ENCODE peak calls at places on chromosomes 3 and 15, in five cellular contexts. One of them, this sample, is unnamed.

GRCh38 chr3:180947761-180948390 is 35.4 kb downstream of the FXR1 start:
- DNase-seq in CD4-positive, alpha-beta T cell: no peak
- DNase-seq in dorsolateral prefrontal cortex: no peak
- DNase-seq in colonic mucosa: no peak
- DNase-seq in right lobe of liver: no peak
- DNase-seq in this sample: peak; percentile 80

GRCh38 chr3:184289426-184289938 is 9.6 kb upstream of the PSMD2 start:
- DNase-seq in CD4-positive, alpha-beta T cell: peak; percentile 54
- DNase-seq in dorsolateral prefrontal cortex: peak; percentile 23
- DNase-seq in colonic mucosa: peak; percentile 52
- DNase-seq in right lobe of liver: peak; percentile 66
- DNase-seq in this sample: peak; percentile 93

GRCh38 chr15:57332326-57332725 is 44.0 kb upstream of the CGNL1 start:
- DNase-seq in CD4-positive, alpha-beta T cell: no peak
- DNase-seq in dorsolateral prefrontal cortex: no peak
- DNase-seq in colonic mucosa: no peak
- DNase-seq in right lobe of liver: no peak
- DNase-seq in this sample: no peak

GRCh38 chr15:100889359-100890058 is 9.9 kb downstream of the ALDH1A3 start:
- DNase-seq in CD4-positive, alpha-beta T cell: no peak
- DNase-seq in dorsolateral prefrontal cortex: no peak
- DNase-seq in colonic mucosa: no peak
- DNase-seq in right lobe of liver: no peak
- DNase-seq in this sample: no peak

GRCh38 chr3:60313382-60313781 is 937.9 kb downstream of the FHIT start:
- DNase-seq in CD4-positive, alpha-beta T cell: no peak
- DNase-seq in dorsolateral prefrontal cortex: no peak
- DNase-seq in colonic mucosa: no peak
- DNase-seq in right lobe of liver: no peak
- DNase-seq in this sample: no peak

GRCh38 chr15:52440414-52440813 is 88.3 kb downstream of the MYO5A start:
- DNase-seq in CD4-positive, alpha-beta T cell: no peak
- DNase-seq in dorsolateral prefrontal cortex: no peak
- DNase-seq in colonic mucosa: no peak
- DNase-seq in right lobe of liver: no peak
- DNase-seq in this sample: no peak

GRCh38 chr3:105997800-105998526 is 129.2 kb upstream of the CBLB start:
- DNase-seq in CD4-positive, alpha-beta T cell: no peak
- DNase-seq in dorsolateral prefrontal cortex: peak; percentile 21
- DNase-seq in colonic mucosa: no peak
- DNase-seq in right lobe of liver: no peak
- DNase-seq in this sample: no peak

GRCh38 chr15:43225201-43225949 is 4.6 kb upstream of the EPB42 start:
- DNase-seq in CD4-positive, alpha-beta T cell: peak; percentile 25
- DNase-seq in dorsolateral prefrontal cortex: peak; percentile 36
- DNase-seq in colonic mucosa: peak; percentile 32
- DNase-seq in right lobe of liver: no peak
- DNase-seq in this sample: peak; percentile 91

GRCh38 chr3:192481638-192482037 is 245.7 kb downstream of the FGF12 start:
- DNase-seq in CD4-positive, alpha-beta T cell: no peak
- DNase-seq in dorsolateral prefrontal cortex: no peak
- DNase-seq in colonic mucosa: no peak
- DNase-seq in right lobe of liver: no peak
- DNase-seq in this sample: no peak

GRCh38 chr15:75989045-75989444 is 23.2 kb downstream of the NRG4 start:
- DNase-seq in CD4-positive, alpha-beta T cell: no peak
- DNase-seq in dorsolateral prefrontal cortex: no peak
- DNase-seq in colonic mucosa: no peak
- DNase-seq in right lobe of liver: no peak
- DNase-seq in this sample: no peak

GRCh38 chr3:184760337-184761119 is 48.7 kb upstream of the MAGEF1 start:
- DNase-seq in CD4-positive, alpha-beta T cell: no peak
- DNase-seq in dorsolateral prefrontal cortex: no peak
- DNase-seq in colonic mucosa: no peak
- DNase-seq in right lobe of liver: no peak
- DNase-seq in this sample: no peak

GRCh38 chr3:56630966-56631365 is 52.1 kb downstream of the TASOR start:
- DNase-seq in CD4-positive, alpha-beta T cell: no peak
- DNase-seq in dorsolateral prefrontal cortex: no peak
- DNase-seq in colonic mucosa: no peak
- DNase-seq in right lobe of liver: no peak
- DNase-seq in this sample: no peak

GRCh38 chr15:40343512-40343911 is 2.8 kb upstream of the CCDC9B start:
- DNase-seq in CD4-positive, alpha-beta T cell: no peak
- DNase-seq in dorsolateral prefrontal cortex: no peak
- DNase-seq in colonic mucosa: no peak
- DNase-seq in right lobe of liver: no peak
- DNase-seq in this sample: no peak

GRCh38 chr3:29694783-29695182 is 413.9 kb downstream of the RBMS3 start:
- DNase-seq in CD4-positive, alpha-beta T cell: no peak
- DNase-seq in dorsolateral prefrontal cortex: no peak
- DNase-seq in colonic mucosa: no peak
- DNase-seq in right lobe of liver: no peak
- DNase-seq in this sample: no peak

GRCh38 chr3:158339638-158340037 is 229.7 kb downstream of the RSRC1 start:
- DNase-seq in CD4-positive, alpha-beta T cell: no peak
- DNase-seq in dorsolateral prefrontal cortex: no peak
- DNase-seq in colonic mucosa: no peak
- DNase-seq in right lobe of liver: no peak
- DNase-seq in this sample: no peak

GRCh38 chr3:193853511-193854219 is 260.7 kb downstream of the OPA1 start:
- DNase-seq in CD4-positive, alpha-beta T cell: no peak
- DNase-seq in dorsolateral prefrontal cortex: no peak
- DNase-seq in colonic mucosa: peak; percentile 54
- DNase-seq in right lobe of liver: no peak
- DNase-seq in this sample: no peak

GRCh38 chr3:112802338-112802737 is 44.3 kb downstream of the CD200R1L start:
- DNase-seq in CD4-positive, alpha-beta T cell: no peak
- DNase-seq in dorsolateral prefrontal cortex: no peak
- DNase-seq in colonic mucosa: no peak
- DNase-seq in right lobe of liver: no peak
- DNase-seq in this sample: no peak

GRCh38 chr3:113697192-113698090 is 999 bp upstream of the USF3 start:
- DNase-seq in CD4-positive, alpha-beta T cell: peak; percentile 26
- DNase-seq in dorsolateral prefrontal cortex: no peak
- DNase-seq in colonic mucosa: peak; percentile 60
- DNase-seq in right lobe of liver: peak; percentile 59
- DNase-seq in this sample: peak; percentile 56

GRCh38 chr3:128316456-128316855 is 150.2 kb downstream of the DNAJB8 start:
- DNase-seq in CD4-positive, alpha-beta T cell: peak; percentile 73
- DNase-seq in dorsolateral prefrontal cortex: no peak
- DNase-seq in colonic mucosa: peak; percentile 21
- DNase-seq in right lobe of liver: no peak
- DNase-seq in this sample: no peak

GRCh38 chr3:62332771-62333381 is 40.5 kb downstream of the FEZF2 start:
- DNase-seq in CD4-positive, alpha-beta T cell: no peak
- DNase-seq in dorsolateral prefrontal cortex: no peak
- DNase-seq in colonic mucosa: no peak
- DNase-seq in right lobe of liver: no peak
- DNase-seq in this sample: peak; percentile 68

GRCh38 chr3:36812240-36812639 is 47.9 kb upstream of the DCLK3 start:
- DNase-seq in CD4-positive, alpha-beta T cell: no peak
- DNase-seq in dorsolateral prefrontal cortex: no peak
- DNase-seq in colonic mucosa: no peak
- DNase-seq in right lobe of liver: no peak
- DNase-seq in this sample: no peak

DNA sequence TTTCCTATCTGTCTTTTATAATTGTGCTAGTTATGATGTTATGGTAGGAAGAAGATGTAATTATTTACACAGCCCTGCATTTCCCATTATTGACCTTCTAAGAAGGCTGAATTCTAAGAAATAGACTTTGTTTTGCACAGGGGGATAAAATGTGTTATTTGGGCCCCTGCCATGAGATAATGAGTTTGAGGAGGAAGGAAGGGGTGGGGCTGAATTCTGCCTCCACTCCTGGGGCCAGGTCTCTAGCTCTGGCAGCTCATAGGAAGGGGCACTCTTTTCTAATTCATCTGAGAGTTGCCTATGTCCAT is 69.2 kb upstream of the GOLGA8B start:
- DNase-seq in CD4-positive, alpha-beta T cell: no peak
- DNase-seq in dorsolateral prefrontal cortex: no peak
- DNase-seq in colonic mucosa: no peak
- DNase-seq in right lobe of liver: no peak
- DNase-seq in this sample: no peak
- H3K27me3 ChIP-seq in CD4-positive, alpha-beta T cell: no peaks in the 10 kb centered on the region
- H3K27me3 ChIP-seq in dorsolateral prefrontal cortex: peaks cover 8% of the 10 kb centered on the region
- H3K27me3 ChIP-seq in colonic mucosa: no peaks in the 10 kb centered on the region
- H3K27me3 ChIP-seq in right lobe of liver: no peaks in the 10 kb centered on the region
- H3K27me3 ChIP-seq in this sample: no peaks in the 10 kb centered on the region

DNA sequence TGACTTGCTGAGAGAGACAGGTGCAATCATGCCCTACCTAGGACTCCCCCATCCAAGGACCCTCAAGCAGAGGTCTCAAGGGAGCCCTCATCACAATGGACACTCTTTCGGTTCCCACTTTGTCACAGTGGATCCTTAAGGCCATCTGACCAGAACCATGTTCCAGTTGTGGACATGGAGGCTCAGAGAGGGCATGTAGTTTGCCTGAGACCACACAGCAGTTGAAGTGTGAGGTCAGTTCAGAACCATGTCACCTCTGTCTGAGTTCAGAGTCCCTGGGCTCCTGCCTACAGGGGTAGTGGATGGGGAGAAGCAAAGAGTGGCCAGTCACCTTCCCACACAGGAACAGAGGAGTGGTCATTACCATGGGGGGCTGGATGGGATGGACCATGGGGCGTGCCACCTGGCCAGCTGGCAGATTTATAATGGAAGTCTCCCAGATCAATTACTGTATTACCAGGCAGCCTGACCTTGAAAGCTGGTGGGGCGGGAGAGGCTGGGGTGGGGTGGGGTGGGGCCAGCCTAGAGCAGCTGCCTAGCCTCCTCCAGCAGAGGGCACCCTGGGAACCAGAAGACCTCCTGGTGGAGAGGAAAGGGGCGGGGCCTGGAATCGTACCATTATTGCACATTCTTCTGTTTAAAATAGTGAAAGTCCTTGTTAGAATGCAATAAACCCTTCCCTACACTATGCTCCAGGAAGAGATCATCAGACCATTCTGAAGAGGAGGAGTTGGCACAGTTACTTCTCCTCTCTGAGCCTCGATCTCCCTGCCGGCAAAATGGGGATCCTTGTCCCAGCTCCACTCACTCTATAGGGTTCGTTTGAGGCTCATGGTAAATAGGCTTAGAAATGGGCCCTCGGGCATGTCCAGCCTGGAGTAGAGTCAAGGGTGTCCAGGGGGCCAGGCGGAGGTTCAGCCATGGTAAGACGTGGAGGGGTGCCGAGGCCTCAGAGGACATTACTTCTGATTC is 26.9 kb upstream of the LINGO1 start:
- DNase-seq in CD4-positive, alpha-beta T cell: no peak
- DNase-seq in dorsolateral prefrontal cortex: peak; percentile 72
- DNase-seq in colonic mucosa: peak; percentile 88
- DNase-seq in right lobe of liver: no peak
- DNase-seq in this sample: peak; percentile 90
- H3K27me3 ChIP-seq in CD4-positive, alpha-beta T cell: peaks cover 6% of the 10 kb centered on the region
- H3K27me3 ChIP-seq in dorsolateral prefrontal cortex: no peaks in the 10 kb centered on the region
- H3K27me3 ChIP-seq in colonic mucosa: no peaks in the 10 kb centered on the region
- H3K27me3 ChIP-seq in right lobe of liver: no peaks in the 10 kb centered on the region
- H3K27me3 ChIP-seq in this sample: no peaks in the 10 kb centered on the region

GRCh38 chr15:74958320-74958907 is 1.8 kb upstream of the RPP25 start:
- DNase-seq in CD4-positive, alpha-beta T cell: no peak
- DNase-seq in dorsolateral prefrontal cortex: no peak
- DNase-seq in colonic mucosa: peak; percentile 87
- DNase-seq in right lobe of liver: peak; percentile 55
- DNase-seq in this sample: no peak

GRCh38 chr15:74957301-74958035 is 896 bp upstream of the RPP25 start:
- DNase-seq in CD4-positive, alpha-beta T cell: no peak
- DNase-seq in dorsolateral prefrontal cortex: no peak
- DNase-seq in colonic mucosa: peak; percentile 69
- DNase-seq in right lobe of liver: no peak
- DNase-seq in this sample: peak; percentile 58

GRCh38 chr15:74960286-74960685 is 3.7 kb upstream of the RPP25 start:
- DNase-seq in CD4-positive, alpha-beta T cell: no peak
- DNase-seq in dorsolateral prefrontal cortex: no peak
- DNase-seq in colonic mucosa: no peak
- DNase-seq in right lobe of liver: no peak
- DNase-seq in this sample: no peak

GRCh38 chr15:74959643-74959939 is 3.0 kb upstream of the RPP25 start:
- DNase-seq in CD4-positive, alpha-beta T cell: no peak
- DNase-seq in dorsolateral prefrontal cortex: no peak
- DNase-seq in colonic mucosa: no peak
- DNase-seq in right lobe of liver: no peak
- DNase-seq in this sample: no peak

DNA sequence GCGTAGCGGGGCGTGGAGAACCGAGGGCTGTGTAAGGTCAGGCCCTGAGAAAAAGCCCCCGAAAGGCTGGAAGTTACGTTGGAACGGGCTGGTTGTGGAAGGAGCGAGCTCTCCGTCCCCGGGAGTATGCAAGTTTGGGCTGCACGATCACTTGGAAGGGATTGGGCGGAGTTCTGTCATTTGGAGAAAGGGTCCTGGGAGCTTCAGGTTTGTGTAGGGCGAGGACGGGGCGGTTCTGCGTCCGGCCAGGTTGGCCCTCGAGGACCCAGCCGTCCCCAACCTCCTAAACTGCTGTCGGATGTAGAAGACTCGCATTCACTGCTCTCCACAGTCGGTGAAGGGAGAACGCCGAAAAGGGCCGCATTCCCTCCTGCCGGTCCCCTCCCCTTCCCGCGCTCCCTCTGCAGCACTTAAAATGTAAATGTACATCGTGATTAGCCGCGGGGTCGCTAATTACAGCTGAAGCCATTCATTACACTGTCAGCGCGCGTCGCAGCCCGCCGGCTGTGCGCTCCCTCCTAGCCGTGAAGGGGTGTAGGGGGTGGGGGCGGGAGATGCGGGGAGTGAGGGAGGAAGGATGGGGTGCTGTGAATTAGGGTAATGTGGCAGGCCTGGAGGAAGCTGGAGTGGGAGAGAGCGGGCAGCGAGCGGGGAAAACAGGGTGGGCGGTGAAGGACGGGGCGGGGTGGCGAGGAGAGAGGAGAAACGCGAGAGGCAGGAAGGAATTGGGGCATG is 2.5 kb upstream of the RPP25 start:
- DNase-seq in CD4-positive, alpha-beta T cell: no peak
- DNase-seq in dorsolateral prefrontal cortex: no peak
- DNase-seq in colonic mucosa: peak; percentile 41
- DNase-seq in right lobe of liver: no peak
- DNase-seq in this sample: no peak
- H3K27me3 ChIP-seq in CD4-positive, alpha-beta T cell: peaks cover 37% of the 10 kb centered on the region
- H3K27me3 ChIP-seq in dorsolateral prefrontal cortex: peaks cover 19% of the 10 kb centered on the region
- H3K27me3 ChIP-seq in colonic mucosa: peaks cover 5% of the 10 kb centered on the region
- H3K27me3 ChIP-seq in right lobe of liver: no peaks in the 10 kb centered on the region
- H3K27me3 ChIP-seq in this sample: no peaks in the 10 kb centered on the region

GRCh38 chr3:43894176-43895049 is 203.7 kb downstream of the ABHD5 start:
- DNase-seq in CD4-positive, alpha-beta T cell: no peak
- DNase-seq in dorsolateral prefrontal cortex: peak; percentile 48
- DNase-seq in colonic mucosa: peak; percentile 20
- DNase-seq in right lobe of liver: no peak
- DNase-seq in this sample: peak; percentile 93

GRCh38 chr3:43893721-43894120 is 203.0 kb downstream of the ABHD5 start:
- DNase-seq in CD4-positive, alpha-beta T cell: no peak
- DNase-seq in dorsolateral prefrontal cortex: no peak
- DNase-seq in colonic mucosa: no peak
- DNase-seq in right lobe of liver: no peak
- DNase-seq in this sample: no peak

GRCh38 chr3:43895573-43895972 is 204.8 kb downstream of the ABHD5 start:
- DNase-seq in CD4-positive, alpha-beta T cell: no peak
- DNase-seq in dorsolateral prefrontal cortex: no peak
- DNase-seq in colonic mucosa: no peak
- DNase-seq in right lobe of liver: no peak
- DNase-seq in this sample: no peak

GRCh38 chr3:43892535-43892934 is 201.8 kb downstream of the ABHD5 start:
- DNase-seq in CD4-positive, alpha-beta T cell: no peak
- DNase-seq in dorsolateral prefrontal cortex: no peak
- DNase-seq in colonic mucosa: no peak
- DNase-seq in right lobe of liver: no peak
- DNase-seq in this sample: peak; percentile 96

GRCh38 chr3:43892061-43892460 is 201.3 kb downstream of the ABHD5 start:
- DNase-seq in CD4-positive, alpha-beta T cell: no peak
- DNase-seq in dorsolateral prefrontal cortex: no peak
- DNase-seq in colonic mucosa: no peak
- DNase-seq in right lobe of liver: no peak
- DNase-seq in this sample: peak; percentile 90
- H3K27me3 ChIP-seq in CD4-positive, alpha-beta T cell: peaks cover 37% of the 10 kb centered on the region
- H3K27me3 ChIP-seq in dorsolateral prefrontal cortex: no peaks in the 10 kb centered on the region
- H3K27me3 ChIP-seq in colonic mucosa: peaks cover 15% of the 10 kb centered on the region
- H3K27me3 ChIP-seq in right lobe of liver: no peaks in the 10 kb centered on the region
- H3K27me3 ChIP-seq in this sample: no peaks in the 10 kb centered on the region

This sample was measured in Karpas-422.